ENCODE peak calls at places on chromosomes 12 and 14, in seven cellular contexts. S is fibroblast of lung, K is H9, E is PC-9, H is IMR-90, I is astrocyte, R is endothelial cell of umbilical vein. F is an unnamed sample. For H3K27me3, the result is how much of the 10 kb centered on the place peaks cover.

GRCh38 chr12:65275627-65276026 is 2.9 kb upstream of the MSRB3 start:
- DNase-seq in S (no peak), K (no peak), E (no peak), H (no peak), I (no peak), R (no peak), F (no peak)

GRCh38 chr12:85369365-85370154 is 89.5 kb downstream of the ALX1 start:
- DNase-seq in S (no peak), K (no peak), E (no peak), H (no peak), I (peak), R (no peak), F (peak)

GRCh38 chr12:70367268-70368141 is 1.4 kb downstream of the KCNMB4 start:
- DNase-seq in S (peak), K (no peak), E (no peak), H (peak), I (peak), R (peak), F (no peak)

GRCh38 chr14:85235868-85236267 is 294.1 kb upstream of the FLRT2 start:
- DNase-seq in S (no peak), K (no peak), E (no peak), H (no peak), I (no peak), R (peak), F (no peak)

GRCh38 chr14:30996892-30997659 is 28.4 kb upstream of the AP4S1 start:
- DNase-seq in S (no peak), K (peak), E (no peak), H (no peak), I (no peak), R (no peak), F (no peak)

GRCh38 chr12:48580831-48581230 is 11.0 kb upstream of the LALBA start:
- DNase-seq in S (no peak), K (no peak), E (no peak), H (no peak), I (no peak), R (no peak), F (no peak)

GRCh38 chr14:70213721-70214282 is 25.1 kb upstream of the SLC8A3 start:
- DNase-seq in S (no peak), K (no peak), E (no peak), H (no peak), I (peak), R (no peak), F (no peak)

GRCh38 chr12:11752403-11753150 is 103.1 kb downstream of the ETV6 start:
- DNase-seq in S (no peak), K (no peak), E (no peak), H (no peak), I (no peak), R (no peak), F (no peak)

GRCh38 chr14:101563654-101564443 is 2.6 kb downstream of the DIO3 start:
- DNase-seq in S (no peak), K (peak), E (no peak), H (no peak), I (no peak), R (no peak), F (no peak)

DNA sequence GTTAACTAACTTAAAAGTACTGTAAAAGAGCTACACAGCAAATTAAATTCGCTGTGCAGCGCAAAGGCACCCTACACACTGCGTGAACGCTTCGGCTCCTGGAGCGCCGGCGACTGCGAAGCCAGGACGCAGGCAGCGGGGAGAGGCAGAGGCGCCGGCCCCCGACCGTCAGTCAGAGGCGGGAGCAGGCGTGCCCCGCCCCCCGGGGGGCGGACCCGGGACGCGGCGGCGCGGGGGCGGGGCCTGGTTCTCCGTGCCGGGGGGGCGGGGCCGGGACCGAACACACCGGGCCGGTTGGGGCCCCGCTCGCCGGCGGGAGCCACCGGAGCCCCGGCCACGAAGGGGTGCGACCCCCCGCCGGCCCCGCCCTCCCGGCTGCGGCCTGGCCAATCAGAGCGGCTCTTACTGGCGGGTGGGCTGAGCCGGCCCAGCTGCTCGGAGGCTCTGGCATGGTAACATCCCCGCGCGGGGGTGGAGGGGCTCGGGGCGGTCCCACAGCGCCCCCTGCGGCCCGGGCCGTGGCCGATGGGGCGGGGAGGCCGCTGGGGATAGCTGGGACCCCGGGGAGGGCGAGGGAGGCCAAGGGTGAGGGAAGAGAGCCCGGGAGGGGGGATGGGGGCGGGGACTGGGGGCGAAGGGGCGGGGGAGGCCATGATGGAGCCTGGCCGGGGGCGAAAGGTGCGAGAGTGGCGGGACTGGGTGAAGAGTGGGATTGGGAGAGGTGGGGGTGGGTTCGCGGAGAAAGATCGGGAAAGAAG is at the start of gene PRPF40B:
- DNase-seq in S (peak), K (peak), E (peak), H (peak), I (peak), R (peak), F (peak)
- H3K27me3 ChIP-seq in S (under half), K (under half), E (under half), H (under half), I (under half), R (under half), F (under half)

DNA sequence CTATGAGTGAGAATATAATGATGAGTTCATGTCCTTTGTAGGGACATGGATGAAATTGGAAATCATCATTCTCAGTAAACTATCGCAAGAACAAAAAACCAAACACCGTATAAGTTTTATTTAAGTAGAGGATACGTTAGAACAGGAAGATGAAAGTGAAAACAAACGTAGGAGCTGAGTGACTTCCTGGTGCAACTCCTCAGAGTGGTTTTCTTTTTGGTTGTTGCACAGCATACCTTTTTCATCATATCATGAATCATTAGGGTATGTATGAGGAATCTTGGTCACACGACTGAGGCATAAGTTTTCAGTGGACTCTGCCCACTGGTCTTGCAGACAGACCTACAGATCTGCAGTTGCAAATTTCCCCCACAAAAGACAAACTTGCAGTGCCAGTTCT is 199.0 kb downstream of the LRFN5 start:
- DNase-seq in S (no peak), K (no peak), E (no peak), H (no peak), I (no peak), R (no peak), F (no peak)
- H2AFZ ChIP-seq in S (no peak), K (no peak), E (no peak), H (no peak), I (no peak), R (no peak), F (no peak)

GRCh38 chr12:5018677-5019076 is 25.0 kb upstream of the KCNA5 start:
- DNase-seq in S (no peak), K (no peak), E (no peak), H (no peak), I (no peak), R (no peak), F (no peak)
- H3K27me3 ChIP-seq in S (under half), K (under half), E (half or more), H (under half), I (under half), R (under half), F (under half)

GRCh38 chr12:118102609-118103008 is 1.2 kb downstream of the VSIG10 start:
- DNase-seq in S (no peak), K (no peak), E (no peak), H (no peak), I (no peak), R (no peak), F (no peak)

GRCh38 chr12:118103231-118103600 is 595 bp downstream of the VSIG10 start:
- DNase-seq in S (peak), K (peak), E (no peak), H (peak), I (peak), R (peak), F (no peak)

GRCh38 chr12:118103601-118104382 is at the start of gene VSIG10:
- DNase-seq in S (peak), K (peak), E (peak), H (peak), I (peak), R (peak), F (peak)

GRCh38 chr12:118101051-118101450 is 2.8 kb downstream of the VSIG10 start:
- DNase-seq in S (no peak), K (no peak), E (no peak), H (no peak), I (no peak), R (no peak), F (no peak)

DNA sequence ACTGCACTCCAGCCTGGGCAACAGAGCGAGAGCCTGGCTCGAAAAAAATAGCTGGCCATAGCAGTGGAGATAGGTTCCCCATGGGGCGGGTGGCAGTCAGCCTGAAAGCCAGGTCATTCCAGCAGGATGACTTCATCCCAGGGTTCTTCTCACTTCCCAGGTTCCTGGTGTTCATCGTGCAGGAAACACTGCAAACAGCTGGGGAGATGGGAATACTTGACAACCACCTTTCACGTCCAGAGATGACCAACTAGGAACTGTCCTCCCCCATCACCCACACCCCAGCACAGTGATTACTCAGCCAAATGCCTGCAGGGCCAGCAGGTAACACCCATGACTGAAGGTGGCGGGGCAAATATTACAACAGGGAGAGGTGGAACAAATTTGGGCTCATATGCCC is 1.7 kb downstream of the VSIG10 start:
- DNase-seq in S (no peak), K (peak), E (peak), H (peak), I (no peak), R (no peak), F (peak)
- H2AFZ ChIP-seq in S (no peak), K (no peak), E (no peak), H (no peak), I (no peak), R (no peak), F (no peak)

GRCh38 chr12:111590552-111590951 is 8.6 kb downstream of the ATXN2 start:
- DNase-seq in S (no peak), K (no peak), E (no peak), H (no peak), I (no peak), R (no peak), F (no peak)

GRCh38 chr12:111586986-111587385 is 12.1 kb downstream of the ATXN2 start:
- DNase-seq in S (no peak), K (no peak), E (no peak), H (no peak), I (no peak), R (no peak), F (no peak)

GRCh38 chr12:111585619-111586135 is 13.4 kb downstream of the ATXN2 start:
- DNase-seq in S (no peak), K (no peak), E (no peak), H (no peak), I (no peak), R (no peak), F (no peak)

GRCh38 chr12:111589601-111590000 is 9.5 kb downstream of the ATXN2 start:
- DNase-seq in S (no peak), K (no peak), E (no peak), H (no peak), I (no peak), R (no peak), F (no peak)

GRCh38 chr12:111588010-111588409 is 11.1 kb downstream of the ATXN2 start:
- DNase-seq in S (no peak), K (no peak), E (no peak), H (no peak), I (no peak), R (no peak), F (no peak)
- H3K27me3 ChIP-seq in S (under half), K (under half), E (under half), H (under half), I (under half), R (under half), F (under half)

DNA sequence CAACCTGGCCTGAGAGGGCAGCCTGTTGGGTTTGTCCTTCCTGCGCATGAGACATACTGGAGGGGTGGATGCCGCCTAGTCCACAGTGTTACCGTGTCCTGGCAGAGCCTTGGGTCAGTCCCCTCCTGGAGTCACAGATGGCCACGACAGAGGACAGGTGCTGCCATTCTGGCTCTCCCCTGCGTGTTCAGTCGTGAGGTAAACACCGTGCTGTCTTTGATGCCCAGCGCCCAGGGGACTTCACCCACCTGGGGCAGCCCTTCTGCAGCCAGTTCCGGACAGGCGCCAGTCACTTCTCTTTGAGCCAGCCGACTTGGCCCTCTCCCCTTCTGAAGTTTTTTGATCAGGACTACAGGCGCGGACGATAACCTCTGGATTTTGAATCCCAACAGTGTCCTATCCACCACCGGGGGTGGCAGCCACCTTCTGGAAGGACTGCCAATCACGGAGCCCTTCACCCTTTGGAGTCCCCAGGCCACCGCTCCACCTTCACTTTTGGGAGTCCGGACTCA is 933.0 kb downstream of the DIO2 start:
- DNase-seq in S (no peak), K (peak), E (no peak), H (no peak), I (no peak), R (no peak), F (no peak)
- H2AFZ ChIP-seq in S (peak), K (no peak), E (no peak), H (peak), I (peak), R (peak), F (peak)

DNA sequence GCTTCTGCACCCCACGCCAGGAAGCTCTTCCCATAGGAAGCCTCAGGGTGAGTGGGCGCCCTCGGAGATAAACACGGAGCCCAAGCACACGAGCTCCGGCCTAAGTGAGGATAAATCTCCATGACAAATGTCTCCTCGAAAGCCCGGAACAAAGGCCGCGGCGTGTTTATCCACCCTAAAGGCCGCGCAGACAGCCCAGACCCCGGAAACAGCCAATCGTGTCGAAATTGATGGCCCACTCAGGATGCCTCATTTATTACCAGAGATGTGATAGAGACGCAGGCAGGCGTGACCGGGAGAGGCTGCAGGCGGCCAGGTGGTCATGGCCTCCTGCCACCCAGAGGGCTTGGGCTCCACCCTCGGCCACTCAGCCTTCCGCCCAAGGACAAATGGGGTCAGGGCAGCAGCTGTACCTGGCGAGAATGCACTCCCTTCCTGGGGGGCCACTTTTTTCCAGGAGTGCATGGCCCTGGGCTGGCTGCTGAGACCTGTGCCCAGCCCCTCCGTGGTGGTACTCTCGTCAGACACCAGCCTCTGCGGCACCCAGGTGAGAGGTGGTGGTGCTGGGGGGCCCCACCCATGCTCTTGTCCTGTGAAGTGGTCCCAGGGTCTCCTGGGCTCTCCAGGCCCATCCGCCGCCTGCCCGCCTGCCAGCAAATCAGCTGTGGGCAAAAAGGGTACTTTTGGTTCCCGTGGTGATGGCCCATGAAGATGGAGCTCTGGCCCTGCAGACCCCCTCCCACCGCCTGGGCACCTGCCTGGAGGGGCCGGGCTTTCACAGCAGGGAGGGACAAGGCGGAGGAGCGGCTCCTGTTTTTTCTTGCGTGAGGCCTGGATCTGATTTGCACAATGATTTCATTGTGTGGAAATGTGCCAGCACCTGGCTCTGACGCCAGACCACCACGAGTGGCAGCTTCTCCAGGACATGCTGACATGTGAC is 211.5 kb upstream of the C14orf180 start:
- DNase-seq in S (no peak), K (no peak), E (no peak), H (no peak), I (no peak), R (no peak), F (no peak)
- H3K27me3 ChIP-seq in S (under half), K (under half), E (half or more), H (under half), I (under half), R (under half), F (under half)

GRCh38 chr12:91931110-91931509 is 214.5 kb downstream of the BTG1 start:
- DNase-seq in S (peak), K (no peak), E (no peak), H (no peak), I (no peak), R (no peak), F (peak)
- H2AFZ ChIP-seq in S (no peak), K (no peak), E (no peak), H (no peak), I (no peak), R (no peak), F (no peak)

GRCh38 chr12:114408415-114408814 is 2.5 kb upstream of the TBX5 start:
- DNase-seq in S (no peak), K (no peak), E (no peak), H (no peak), I (no peak), R (no peak), F (no peak)

GRCh38 chr12:114408881-114409795 is 3.2 kb upstream of the TBX5 start:
- DNase-seq in S (peak), K (peak), E (no peak), H (peak), I (no peak), R (no peak), F (no peak)

GRCh38 chr12:114406326-114407033 is 536 bp upstream of the TBX5 start:
- DNase-seq in S (no peak), K (no peak), E (no peak), H (peak), I (no peak), R (no peak), F (no peak)

GRCh38 chr12:114407034-114407420 is 1.1 kb upstream of the TBX5 start:
- DNase-seq in S (peak), K (no peak), E (no peak), H (peak), I (no peak), R (no peak), F (no peak)

DNA sequence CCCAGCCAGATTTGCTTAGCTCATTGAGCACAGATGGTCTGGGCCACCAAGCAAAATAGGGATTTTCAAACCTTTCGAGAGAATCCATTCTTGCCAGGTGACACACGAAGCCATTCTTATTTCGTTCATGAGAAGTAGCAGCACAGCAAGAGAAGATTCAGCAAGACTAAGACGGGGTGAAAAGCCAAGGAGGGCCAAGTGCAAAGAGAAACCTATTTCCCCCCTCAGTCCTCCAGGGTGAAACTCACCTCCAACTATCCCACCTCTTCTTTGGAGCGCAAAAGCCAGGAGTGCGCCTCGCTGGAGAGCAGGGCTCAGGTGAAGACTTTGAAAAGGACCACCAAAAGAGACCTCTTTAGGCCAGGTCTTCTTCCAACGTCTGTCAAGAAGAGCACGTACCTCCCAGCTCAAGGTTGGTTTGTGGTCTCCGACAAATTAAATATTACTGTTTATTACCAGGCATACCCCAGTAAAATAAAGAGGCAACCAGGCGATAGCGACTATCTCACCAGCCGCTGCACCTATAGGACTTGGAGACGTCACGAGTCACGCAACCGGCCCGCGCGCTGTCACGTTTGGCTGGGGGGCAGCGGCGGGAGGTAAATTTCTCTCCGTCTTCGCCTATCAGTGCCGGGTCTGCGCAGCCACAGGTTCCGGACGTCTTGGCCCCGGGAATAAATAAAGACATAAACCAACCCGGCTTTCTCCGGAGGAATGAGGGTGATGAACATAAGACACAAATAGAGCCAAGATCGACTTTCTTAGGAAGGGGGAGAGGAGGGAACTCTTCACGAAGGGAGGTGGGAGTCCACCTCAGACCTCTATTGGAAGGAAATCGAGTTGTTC is 1.8 kb upstream of the TBX5 start:
- DNase-seq in S (peak), K (peak), E (no peak), H (peak), I (no peak), R (no peak), F (peak)
- H3K27me3 ChIP-seq in S (under half), K (half or more), E (half or more), H (under half), I (half or more), R (half or more), F (half or more)

DNA sequence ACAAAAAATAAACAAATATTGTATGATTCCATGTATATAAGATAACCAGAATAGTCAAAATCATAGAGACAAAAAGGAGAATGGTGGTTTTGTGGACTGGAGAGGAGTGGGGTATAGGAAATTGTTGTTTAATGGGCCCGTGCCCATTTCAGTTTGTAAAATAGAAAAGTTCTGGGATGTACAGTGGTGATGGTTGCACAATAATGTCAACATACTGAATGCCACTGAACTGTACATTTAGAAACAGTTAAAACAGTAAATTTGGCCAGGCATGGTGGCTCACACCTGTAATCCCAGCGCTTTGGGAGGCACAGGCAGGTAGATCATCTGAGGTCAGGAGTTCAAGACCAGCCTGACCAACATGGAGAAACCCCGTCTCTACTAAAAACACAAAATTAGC is 40.1 kb downstream of the NUMB start:
- DNase-seq in S (no peak), K (no peak), E (no peak), H (no peak), I (no peak), R (no peak), F (no peak)
- H2AFZ ChIP-seq in S (no peak), K (no peak), E (no peak), H (no peak), I (no peak), R (no peak), F (no peak)

F was measured in hepatocyte.